ENCODE peak calls at places on chromosomes 1 and 21, in ten cellular contexts. One of them, this sample, is unnamed. For H3K36me3, the result is how much of the 10 kb centered on the place peaks cover.

GRCh38 chr1:168509875-168510594 is 33.8 kb downstream of the XCL2 start:
- DNase-seq in GM23338: no peak
- DNase-seq in stomach: no peak
- DNase-seq in esophagus muscularis mucosa: no peak
- DNase-seq in SK-N-SH: no peak
- DNase-seq in K562: no peak
- DNase-seq in HCT116: no peak
- DNase-seq in breast epithelium: no peak
- DNase-seq in H1: no peak
- DNase-seq in Panc1: no peak
- DNase-seq in this sample: no peak

GRCh38 chr1:118945460-118945859 is 42.7 kb downstream of the TBX15 start:
- DNase-seq in GM23338: no peak
- DNase-seq in stomach: no peak
- DNase-seq in esophagus muscularis mucosa: no peak
- DNase-seq in SK-N-SH: no peak
- DNase-seq in K562: no peak
- DNase-seq in HCT116: no peak
- DNase-seq in breast epithelium: no peak
- DNase-seq in H1: no peak
- DNase-seq in Panc1: no peak
- DNase-seq in this sample: no peak

GRCh38 chr1:25082995-25083394 is 149.3 kb downstream of the SYF2 start:
- DNase-seq in GM23338: no peak
- DNase-seq in stomach: no peak
- DNase-seq in esophagus muscularis mucosa: no peak
- DNase-seq in SK-N-SH: no peak
- DNase-seq in K562: no peak
- DNase-seq in HCT116: no peak
- DNase-seq in breast epithelium: no peak
- DNase-seq in H1: no peak
- DNase-seq in Panc1: no peak
- DNase-seq in this sample: no peak

GRCh38 chr1:27572679-27573426 is 31.1 kb downstream of the AHDC1 start:
- DNase-seq in GM23338: no peak
- DNase-seq in stomach: no peak
- DNase-seq in esophagus muscularis mucosa: no peak
- DNase-seq in SK-N-SH: no peak
- DNase-seq in K562: peak
- DNase-seq in HCT116: no peak
- DNase-seq in breast epithelium: no peak
- DNase-seq in H1: no peak
- DNase-seq in Panc1: no peak
- DNase-seq in this sample: no peak

GRCh38 chr1:221715321-221716169 is 26.3 kb downstream of the DUSP10 start:
- DNase-seq in GM23338: peak
- DNase-seq in stomach: no peak
- DNase-seq in esophagus muscularis mucosa: no peak
- DNase-seq in SK-N-SH: no peak
- DNase-seq in K562: no peak
- DNase-seq in HCT116: no peak
- DNase-seq in breast epithelium: no peak
- DNase-seq in H1: peak
- DNase-seq in Panc1: no peak
- DNase-seq in this sample: peak

GRCh38 chr1:14733779-14734140 is 135.3 kb downstream of the KAZN start:
- DNase-seq in GM23338: no peak
- DNase-seq in stomach: no peak
- DNase-seq in esophagus muscularis mucosa: no peak
- DNase-seq in SK-N-SH: no peak
- DNase-seq in K562: no peak
- DNase-seq in HCT116: no peak
- DNase-seq in breast epithelium: no peak
- DNase-seq in H1: no peak
- DNase-seq in Panc1: no peak
- DNase-seq in this sample: no peak

GRCh38 chr1:206944703-206945102 is 1.6 kb downstream of the PIGR start:
- DNase-seq in GM23338: no peak
- DNase-seq in stomach: no peak
- DNase-seq in esophagus muscularis mucosa: no peak
- DNase-seq in SK-N-SH: no peak
- DNase-seq in K562: no peak
- DNase-seq in HCT116: no peak
- DNase-seq in breast epithelium: no peak
- DNase-seq in H1: no peak
- DNase-seq in Panc1: no peak
- DNase-seq in this sample: no peak

GRCh38 chr1:9869831-9870251 is 40.2 kb downstream of the CTNNBIP1 start:
- DNase-seq in GM23338: no peak
- DNase-seq in stomach: no peak
- DNase-seq in esophagus muscularis mucosa: no peak
- DNase-seq in SK-N-SH: no peak
- DNase-seq in K562: no peak
- DNase-seq in HCT116: no peak
- DNase-seq in breast epithelium: no peak
- DNase-seq in H1: no peak
- DNase-seq in Panc1: no peak
- DNase-seq in this sample: no peak

GRCh38 chr1:110338200-110339039 is 757 bp upstream of the RBM15 start:
- DNase-seq in GM23338: peak
- DNase-seq in stomach: peak
- DNase-seq in esophagus muscularis mucosa: peak
- DNase-seq in SK-N-SH: peak
- DNase-seq in K562: peak
- DNase-seq in HCT116: peak
- DNase-seq in breast epithelium: peak
- DNase-seq in H1: peak
- DNase-seq in Panc1: peak
- DNase-seq in this sample: peak

GRCh38 chr1:110340207-110340468 is 961 bp downstream of the RBM15 start:
- DNase-seq in GM23338: no peak
- DNase-seq in stomach: no peak
- DNase-seq in esophagus muscularis mucosa: no peak
- DNase-seq in SK-N-SH: peak
- DNase-seq in K562: peak
- DNase-seq in HCT116: no peak
- DNase-seq in breast epithelium: no peak
- DNase-seq in H1: no peak
- DNase-seq in Panc1: no peak
- DNase-seq in this sample: no peak

GRCh38 chr1:110339427-110340206 is 440 bp downstream of the RBM15 start:
- DNase-seq in GM23338: peak
- DNase-seq in stomach: peak
- DNase-seq in esophagus muscularis mucosa: no peak
- DNase-seq in SK-N-SH: peak
- DNase-seq in K562: peak
- DNase-seq in HCT116: no peak
- DNase-seq in breast epithelium: peak
- DNase-seq in H1: no peak
- DNase-seq in Panc1: no peak
- DNase-seq in this sample: no peak

GRCh38 chr1:110337704-110338199 is 1.4 kb upstream of the RBM15 start:
- DNase-seq in GM23338: peak
- DNase-seq in stomach: peak
- DNase-seq in esophagus muscularis mucosa: no peak
- DNase-seq in SK-N-SH: peak
- DNase-seq in K562: peak
- DNase-seq in HCT116: no peak
- DNase-seq in breast epithelium: peak
- DNase-seq in H1: no peak
- DNase-seq in Panc1: no peak
- DNase-seq in this sample: no peak

DNA sequence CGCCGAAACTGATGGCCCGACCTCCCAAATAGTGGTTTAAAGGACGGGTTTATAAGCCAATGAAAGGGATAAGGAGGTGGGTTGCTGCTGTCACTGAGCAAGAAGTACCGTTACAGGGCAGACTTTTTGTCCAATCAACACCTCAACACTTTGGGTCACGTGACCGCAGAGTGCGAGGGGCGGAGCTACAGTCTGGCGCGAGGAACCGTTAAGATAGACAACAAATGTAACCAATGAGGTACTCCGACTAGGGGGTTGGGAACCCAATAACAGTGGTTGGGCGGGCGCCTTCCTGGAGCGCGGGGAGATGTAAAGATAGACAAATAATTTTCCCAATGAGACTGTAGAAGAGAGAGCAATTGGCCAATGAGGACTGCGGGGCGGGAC is at the start of gene RBM15:
- DNase-seq in GM23338: peak
- DNase-seq in stomach: peak
- DNase-seq in esophagus muscularis mucosa: peak
- DNase-seq in SK-N-SH: peak
- DNase-seq in K562: peak
- DNase-seq in HCT116: peak
- DNase-seq in breast epithelium: peak
- DNase-seq in H1: peak
- DNase-seq in Panc1: peak
- DNase-seq in this sample: peak
- TF ChIP-seq POLR2AphosphoS5 in GM23338: no peak
- TF ChIP-seq POLR2AphosphoS5 in stomach: no peak
- TF ChIP-seq POLR2AphosphoS5 in esophagus muscularis mucosa: no peak
- TF ChIP-seq POLR2AphosphoS5 in SK-N-SH: no peak
- TF ChIP-seq POLR2AphosphoS5 in K562: no peak
- TF ChIP-seq POLR2AphosphoS5 in HCT116: no peak
- TF ChIP-seq POLR2AphosphoS5 in breast epithelium: no peak
- TF ChIP-seq POLR2AphosphoS5 in H1: no peak
- TF ChIP-seq POLR2AphosphoS5 in Panc1: no peak
- TF ChIP-seq POLR2AphosphoS5 in this sample: no peak

GRCh38 chr1:153778824-153779519 is 3.8 kb downstream of the SLC27A3 start:
- DNase-seq in GM23338: no peak
- DNase-seq in stomach: no peak
- DNase-seq in esophagus muscularis mucosa: no peak
- DNase-seq in SK-N-SH: no peak
- DNase-seq in K562: no peak
- DNase-seq in HCT116: no peak
- DNase-seq in breast epithelium: no peak
- DNase-seq in H1: no peak
- DNase-seq in Panc1: no peak
- DNase-seq in this sample: no peak
- H3K36me3 ChIP-seq in GM23338: under half
- H3K36me3 ChIP-seq in stomach: under half
- H3K36me3 ChIP-seq in esophagus muscularis mucosa: under half
- H3K36me3 ChIP-seq in SK-N-SH: under half
- H3K36me3 ChIP-seq in K562: under half
- H3K36me3 ChIP-seq in HCT116: under half
- H3K36me3 ChIP-seq in breast epithelium: under half
- H3K36me3 ChIP-seq in H1: under half
- H3K36me3 ChIP-seq in Panc1: under half
- H3K36me3 ChIP-seq in this sample: under half

GRCh38 chr1:6627841-6628545 is 3.3 kb downstream of the THAP3 start:
- DNase-seq in GM23338: no peak
- DNase-seq in stomach: no peak
- DNase-seq in esophagus muscularis mucosa: no peak
- DNase-seq in SK-N-SH: no peak
- DNase-seq in K562: no peak
- DNase-seq in HCT116: no peak
- DNase-seq in breast epithelium: no peak
- DNase-seq in H1: no peak
- DNase-seq in Panc1: no peak
- DNase-seq in this sample: no peak

GRCh38 chr1:6628971-6629479 is 4.4 kb downstream of the THAP3 start:
- DNase-seq in GM23338: no peak
- DNase-seq in stomach: no peak
- DNase-seq in esophagus muscularis mucosa: no peak
- DNase-seq in SK-N-SH: no peak
- DNase-seq in K562: no peak
- DNase-seq in HCT116: no peak
- DNase-seq in breast epithelium: no peak
- DNase-seq in H1: no peak
- DNase-seq in Panc1: no peak
- DNase-seq in this sample: no peak

GRCh38 chr1:6625579-6626149 is 996 bp downstream of the THAP3 start:
- DNase-seq in GM23338: no peak
- DNase-seq in stomach: peak
- DNase-seq in esophagus muscularis mucosa: no peak
- DNase-seq in SK-N-SH: no peak
- DNase-seq in K562: no peak
- DNase-seq in HCT116: no peak
- DNase-seq in breast epithelium: no peak
- DNase-seq in H1: no peak
- DNase-seq in Panc1: no peak
- DNase-seq in this sample: no peak

GRCh38 chr1:6624712-6625578 is at the start of gene THAP3:
- DNase-seq in GM23338: peak
- DNase-seq in stomach: peak
- DNase-seq in esophagus muscularis mucosa: peak
- DNase-seq in SK-N-SH: peak
- DNase-seq in K562: peak
- DNase-seq in HCT116: peak
- DNase-seq in breast epithelium: peak
- DNase-seq in H1: no peak
- DNase-seq in Panc1: peak
- DNase-seq in this sample: no peak

DNA sequence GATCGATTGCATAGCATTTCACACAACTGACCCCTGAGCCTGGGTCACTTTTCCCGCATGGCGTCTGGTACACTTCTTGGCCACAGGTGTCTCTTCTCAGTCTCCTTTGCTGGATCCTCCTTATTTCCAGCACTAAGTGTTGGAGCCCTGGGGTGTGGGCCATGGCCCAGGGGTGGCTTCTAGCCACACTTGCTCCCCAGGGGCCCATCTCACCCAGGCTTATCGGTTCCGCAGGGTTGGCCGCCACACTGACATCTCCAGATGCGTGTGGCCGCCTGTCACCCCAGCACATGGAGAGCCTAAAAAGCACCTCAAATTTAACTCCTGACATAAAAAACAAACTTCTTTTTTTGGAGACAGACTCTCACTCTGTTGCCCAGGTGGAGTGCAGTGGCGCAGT is 2.4 kb downstream of the THAP3 start:
- DNase-seq in GM23338: no peak
- DNase-seq in stomach: no peak
- DNase-seq in esophagus muscularis mucosa: no peak
- DNase-seq in SK-N-SH: no peak
- DNase-seq in K562: no peak
- DNase-seq in HCT116: no peak
- DNase-seq in breast epithelium: no peak
- DNase-seq in H1: no peak
- DNase-seq in Panc1: no peak
- DNase-seq in this sample: no peak
- H3K27ac ChIP-seq in GM23338: no peak
- H3K27ac ChIP-seq in stomach: no peak
- H3K27ac ChIP-seq in esophagus muscularis mucosa: no peak
- H3K27ac ChIP-seq in SK-N-SH: no peak
- H3K27ac ChIP-seq in K562: no peak
- H3K27ac ChIP-seq in HCT116: no peak
- H3K27ac ChIP-seq in breast epithelium: no peak
- H3K27ac ChIP-seq in H1: no peak
- H3K27ac ChIP-seq in Panc1: no peak
- H3K27ac ChIP-seq in this sample: no peak

DNA sequence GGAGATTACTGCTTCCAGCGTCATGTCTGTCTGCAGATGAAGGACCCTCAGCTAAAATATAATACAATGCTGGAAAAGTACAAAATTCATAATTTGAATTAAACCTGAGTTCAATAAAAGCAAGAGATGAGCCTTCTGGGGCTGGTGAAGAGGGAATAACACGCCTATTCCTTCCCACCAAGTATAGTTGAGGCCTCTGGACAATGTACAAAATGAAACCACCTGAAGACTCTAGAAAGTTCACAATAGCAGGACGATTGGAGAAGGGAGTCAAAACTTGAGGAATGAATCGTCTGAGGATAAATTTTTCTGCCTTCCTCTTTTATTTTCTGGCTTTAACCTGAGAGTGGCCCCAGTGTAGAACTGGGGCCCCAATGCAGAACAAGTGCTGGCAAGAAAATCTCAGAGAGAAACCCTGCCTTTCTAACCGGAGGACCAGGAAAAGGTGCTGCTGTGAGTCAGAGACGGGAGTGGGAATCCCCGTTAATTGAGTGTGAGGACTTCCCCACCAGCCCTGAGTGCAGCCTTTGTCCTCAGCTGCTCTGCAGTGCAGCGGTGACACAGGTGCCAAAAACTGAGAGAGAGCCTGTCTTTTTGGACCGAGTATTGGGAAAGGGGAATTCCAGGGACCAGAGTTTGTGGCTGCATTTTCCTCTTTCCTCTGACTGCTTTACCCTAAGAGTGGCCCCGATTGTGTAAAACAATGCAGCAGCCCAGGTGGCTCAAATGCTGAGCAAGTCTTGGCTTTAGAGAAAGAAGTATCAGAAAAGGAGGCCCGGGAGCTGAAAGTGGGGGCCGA is 264.9 kb downstream of the DYRK1A start:
- DNase-seq in GM23338: peak
- DNase-seq in stomach: peak
- DNase-seq in esophagus muscularis mucosa: peak
- DNase-seq in SK-N-SH: no peak
- DNase-seq in K562: no peak
- DNase-seq in HCT116: no peak
- DNase-seq in breast epithelium: no peak
- DNase-seq in H1: peak
- DNase-seq in Panc1: no peak
- DNase-seq in this sample: no peak
- TF ChIP-seq POLR2AphosphoS5 in GM23338: no peak
- TF ChIP-seq POLR2AphosphoS5 in stomach: no peak
- TF ChIP-seq POLR2AphosphoS5 in esophagus muscularis mucosa: peak
- TF ChIP-seq POLR2AphosphoS5 in SK-N-SH: no peak
- TF ChIP-seq POLR2AphosphoS5 in K562: no peak
- TF ChIP-seq POLR2AphosphoS5 in HCT116: no peak
- TF ChIP-seq POLR2AphosphoS5 in breast epithelium: no peak
- TF ChIP-seq POLR2AphosphoS5 in H1: no peak
- TF ChIP-seq POLR2AphosphoS5 in Panc1: no peak
- TF ChIP-seq POLR2AphosphoS5 in this sample: no peak

This sample was measured in SK-N-MC.